ENCODE peak calls at places on chromosomes 1 and 21, in four cellular contexts. R is body of pancreas; A is hepatic stellate cell; H is activated naive CD4-positive, alpha-beta T cell treated with anti-CD3 and anti-CD28 coated beads, Interleukin-2, amount 10 ng/mL, durations not matched to agents 7 days and 5 days. P is an unnamed sample.
A peak's percentile ranks its signal among the peaks of the same experiment; 100 is the strongest.

GRCh38 chr21:41613421-41613998 is 105.6 kb upstream of the TMPRSS2 start:
- DNase-seq in R (no peak), A (no peak), H (no peak), P (no peak)

GRCh38 chr1:50681931-50682330 is 258.7 kb upstream of the DMRTA2 start:
- DNase-seq in R (no peak), A (no peak), H (no peak), P (no peak)

GRCh38 chr1:246004281-246004680 is 502.8 kb downstream of the SMYD3 start:
- DNase-seq in R (no peak), A (no peak), H (no peak), P (no peak)

GRCh38 chr1:21607549-21608529 is 61.3 kb downstream of the RAP1GAP start:
- DNase-seq in R (peak; percentile 93), A (peak; percentile 88), H (peak; percentile 56), P (peak; percentile 66)

GRCh38 chr1:15201221-15201620 is 45.8 kb upstream of the FHAD1 start:
- DNase-seq in R (no peak), A (no peak), H (no peak), P (no peak)

GRCh38 chr1:53408013-53408754 is 51.0 kb upstream of the DMRTB1 start:
- DNase-seq in R (no peak), A (no peak), H (no peak), P (peak; percentile 9)

GRCh38 chr1:8876099-8876496 is 2.4 kb downstream of the ENO1 start:
- DNase-seq in R (no peak), A (no peak), H (no peak), P (no peak)

GRCh38 chr1:47186267-47187185 is 3.3 kb downstream of the PDZK1IP1 start:
- DNase-seq in R (no peak), A (no peak), H (no peak), P (peak; percentile 13)

GRCh38 chr1:241376711-241377110 is 19.7 kb upstream of the RGS7 start:
- DNase-seq in R (no peak), A (no peak), H (no peak), P (no peak)

GRCh38 chr1:153679337-153680119 is 1.0 kb downstream of the NPR1 start:
- DNase-seq in R (peak; percentile 37), A (no peak), H (peak; percentile 49), P (no peak)

GRCh38 chr21:15992171-15992570 is 262.4 kb downstream of the USP25 start:
- DNase-seq in R (no peak), A (peak; percentile 15), H (no peak), P (no peak)

GRCh38 chr1:182700351-182700709 is 15.9 kb upstream of the RGS8 start:
- DNase-seq in R (no peak), A (no peak), H (no peak), P (no peak)

GRCh38 chr1:235513495-235514366 is 9.5 kb upstream of the B3GALNT2 start:
- DNase-seq in R (peak; percentile 45), A (no peak), H (peak; percentile 29), P (no peak)

GRCh38 chr1:115476616-115477015 is 138.6 kb upstream of the NGF start:
- DNase-seq in R (no peak), A (peak; percentile 52), H (no peak), P (no peak)

GRCh38 chr1:216462061-216462775 is 39.0 kb upstream of the USH2A start:
- DNase-seq in R (no peak), A (no peak), H (no peak), P (no peak)

GRCh38 chr1:19684677-19685076 is 20.0 kb downstream of the HTR6 start:
- DNase-seq in R (no peak), A (no peak), H (no peak), P (no peak)

P was measured in activated CD4-positive, alpha-beta memory T cell treated with anti-CD3 and anti-CD28 coated beads, Interleukin-2, amount 10 ng/mL, durations not matched to agents 7 days and 5 days.